ENCODE peak calls at places on chromosomes 7 and 10, in four cellular contexts. T is neural progenitor cell, E is mammary epithelial cell, K is GM23338. W is an unnamed sample.

GRCh38 chr10:59971915-59972314 is 65.6 kb upstream of the CCDC6 start:
- DNase-seq in E (peak), K (no peak), T (peak), W (peak)

GRCh38 chr7:106397994-106398393 is 113.2 kb upstream of the NAMPT start:
- DNase-seq in E (no peak), T (no peak), K (no peak), W (no peak)

GRCh38 chr7:151432658-151433521 is 7.1 kb downstream of the CRYGN start:
- DNase-seq in T (no peak), E (peak), K (peak), W (no peak)

GRCh38 chr7:151006590-151007300 is 15.9 kb downstream of the NOS3 start:
- DNase-seq in T (no peak), E (no peak), K (no peak), W (peak)

GRCh38 chr7:143299840-143300239 is 11.7 kb downstream of the CASP2 start:
- DNase-seq in E (no peak), T (peak), K (peak), W (peak)

GRCh38 chr10:33509231-33509871 is 174.9 kb upstream of the NRP1 start:
- DNase-seq in T (no peak), E (peak), K (peak), W (peak)

GRCh38 chr7:149196705-149197171 is 1.4 kb downstream of the ZNF282 start:
- DNase-seq in K (peak), E (peak), T (no peak), W (peak)

GRCh38 chr10:74056081-74056818 is 58.3 kb downstream of the VCL start:
- DNase-seq in E (peak), K (no peak), T (no peak), W (no peak)

GRCh38 chr10:79019961-79020491 is 48.7 kb upstream of the ZMIZ1 start:
- DNase-seq in E (peak), T (no peak), K (no peak), W (peak)

GRCh38 chr7:118109607-118110006 is 74.4 kb upstream of the LSM8 start:
- DNase-seq in T (no peak), K (no peak), E (peak), W (peak)

GRCh38 chr7:55013851-55014250 is 5.0 kb upstream of the EGFR start:
- DNase-seq in K (no peak), T (no peak), E (peak), W (no peak)

GRCh38 chr7:99837649-99838361 is 10.0 kb downstream of the CYP3A43 start:
- DNase-seq in K (no peak), T (no peak), E (peak), W (peak)

GRCh38 chr10:80100861-80101695 is 22.6 kb downstream of the TMEM254 start:
- DNase-seq in T (no peak), E (peak), K (peak), W (peak)

GRCh38 chr10:60384006-60384405 is 5.7 kb downstream of the ANK3 start:
- DNase-seq in E (no peak), K (no peak), T (no peak), W (no peak)

GRCh38 chr10:96613565-96613964 is 26.8 kb upstream of the TM9SF3 start:
- DNase-seq in K (no peak), E (peak), T (no peak), W (peak)

GRCh38 chr7:9945882-9946281 is 1027.8 kb upstream of the PHF14 start:
- DNase-seq in K (no peak), T (no peak), E (no peak), W (no peak)

DNA sequence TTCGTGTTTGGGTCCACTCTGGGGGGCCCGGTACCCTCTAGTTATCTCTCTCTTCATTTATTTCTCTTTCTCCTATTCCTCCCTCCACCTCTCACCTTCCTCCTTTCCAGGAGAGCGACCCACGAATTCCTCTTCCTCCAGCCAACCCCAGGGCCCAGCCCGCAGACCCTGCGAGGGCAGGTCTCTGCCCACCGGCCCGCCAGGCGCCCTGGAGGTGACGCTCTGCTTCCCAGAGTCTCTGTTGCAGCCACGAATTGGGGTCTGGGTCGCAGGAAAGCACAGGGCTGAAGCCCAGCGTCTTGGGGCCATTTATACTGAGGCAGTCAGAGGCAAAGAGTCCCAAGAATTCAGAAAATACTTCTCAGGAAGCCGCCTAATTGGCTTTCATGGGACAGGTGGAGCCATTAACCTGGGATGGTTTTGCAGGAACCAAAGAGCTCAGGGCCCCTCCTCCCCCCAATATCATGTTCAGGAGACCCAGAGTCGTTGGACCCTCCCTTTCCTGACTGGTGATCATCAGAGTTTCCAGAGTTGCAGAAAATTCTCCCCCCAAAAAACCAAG is 2.7 kb upstream of the EN2 start:
- DNase-seq in T (no peak), K (no peak), E (no peak), W (no peak)
- TF ChIP-seq EZH2 in T (peak), K (peak), E (no peak), W (no peak)

GRCh38 chr10:36188054-36188453 is 546.0 kb upstream of the FZD8 start:
- DNase-seq in T (peak), E (no peak), K (peak), W (no peak)

GRCh38 chr10:36187382-36188042 is 545.4 kb upstream of the FZD8 start:
- DNase-seq in K (peak), E (no peak), T (no peak), W (no peak)

GRCh38 chr10:36185096-36185495 is 543.0 kb upstream of the FZD8 start:
- DNase-seq in T (no peak), E (no peak), K (no peak), W (no peak)

GRCh38 chr10:36191009-36191408 is 548.9 kb upstream of the FZD8 start:
- DNase-seq in T (no peak), K (peak), E (no peak), W (no peak)

GRCh38 chr10:36188461-36188860 is 546.4 kb upstream of the FZD8 start:
- DNase-seq in K (no peak), E (no peak), T (no peak), W (no peak)
- TF ChIP-seq EZH2 in K (no peak), E (no peak), T (no peak), W (no peak)

GRCh38 chr7:116232920-116233319 is 22.6 kb downstream of the TES start:
- DNase-seq in T (no peak), E (no peak), K (no peak), W (no peak)
- TF ChIP-seq EZH2 in T (no peak), E (no peak), K (no peak), W (no peak)

DNA sequence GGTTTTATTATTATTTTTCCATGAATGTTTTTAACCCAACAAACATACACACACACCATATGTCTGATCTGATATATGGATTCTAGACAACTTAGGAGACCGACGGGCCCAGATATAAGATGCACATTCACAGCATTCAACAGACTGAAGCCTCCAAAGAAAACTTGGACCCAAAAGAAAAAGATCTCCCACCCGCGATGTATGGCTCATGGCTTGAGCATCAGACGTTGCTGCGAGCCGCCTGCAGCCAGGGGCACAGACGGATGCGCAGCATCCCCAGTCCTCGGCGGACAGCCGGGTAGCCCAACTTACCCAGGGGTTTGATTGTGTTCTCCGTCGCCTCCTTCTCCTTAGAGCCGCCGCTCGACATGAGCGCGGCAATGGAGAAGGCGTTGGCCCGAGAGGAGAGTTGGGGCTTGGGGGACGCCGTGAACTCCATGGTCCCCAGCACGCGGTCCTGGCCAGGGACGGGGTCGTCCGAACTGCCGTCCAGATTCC is 669 bp downstream of the TBX20 start:
- DNase-seq in T (peak), K (no peak), E (no peak), W (no peak)
- TF ChIP-seq EZH2 in T (peak), K (peak), E (no peak), W (peak)